ENCODE peak calls at places on chromosomes 11 and 22, in ten cellular contexts. Y is left ventricle myocardium inferior; A is HCT116; E is IMR-90; B is heart left ventricle; P is fibroblast of lung; N is cardiac muscle cell; R is right atrium auricular region; F is naive thymus-derived CD4-positive, alpha-beta T cell; H is CD8-positive, alpha-beta T cell. I is an unnamed sample.

GRCh38 chr11:104870910-104871309 is 27.4 kb downstream of the CASP12 start:
- DNase-seq in Y (no peak), A (no peak), E (peak; percentile 62), B (no peak), P (peak; percentile 83), N (no peak), R (no peak), F (no peak), H (no peak), I (no peak)

GRCh38 chr11:13761712-13762111 is 93.2 kb downstream of the FAR1 start:
- DNase-seq in Y (no peak), A (no peak), E (peak; percentile 44), B (no peak), P (peak; percentile 55), N (no peak), R (no peak), F (no peak), H (no peak), I (no peak)

GRCh38 chr11:125428486-125429173 is 67.4 kb downstream of the FEZ1 start:
- DNase-seq in Y (no peak), A (no peak), E (no peak), B (no peak), P (no peak), N (no peak), R (no peak), F (no peak), H (no peak), I (no peak)

GRCh38 chr11:1074244-1075221 is at the start of gene MUC2:
- DNase-seq in Y (peak; percentile 12), A (no peak), E (no peak), B (no peak), P (no peak), N (no peak), R (no peak), F (no peak), H (no peak), I (peak; percentile 27)

GRCh38 chr11:68444566-68444965 is 16.0 kb upstream of the PPP6R3 start:
- DNase-seq in Y (no peak), A (no peak), E (no peak), B (no peak), P (no peak), N (no peak), R (no peak), F (no peak), H (no peak), I (no peak)

GRCh38 chr22:49575703-49576081 is 252.0 kb downstream of the BRD1 start:
- DNase-seq in Y (no peak), A (no peak), E (no peak), B (no peak), P (no peak), N (no peak), R (no peak), F (no peak), H (no peak), I (no peak)

GRCh38 chr11:111465400-111465799 is 46.8 kb downstream of the BTG4 start:
- DNase-seq in Y (no peak), A (no peak), E (peak; percentile 84), B (no peak), P (peak; percentile 60), N (no peak), R (no peak), F (no peak), H (no peak), I (no peak)

GRCh38 chr11:76615950-76616349 is 54.6 kb downstream of the LRRC32 start:
- DNase-seq in Y (peak; percentile 74), A (no peak), E (peak; percentile 38), B (peak; percentile 79), P (peak; percentile 62), N (no peak), R (peak; percentile 89), F (no peak), H (no peak), I (no peak)

GRCh38 chr22:44815099-44816070 is 63.0 kb downstream of the ARHGAP8 start:
- DNase-seq in Y (peak; percentile 9), A (no peak), E (no peak), B (no peak), P (peak; percentile 9), N (no peak), R (no peak), F (no peak), H (no peak), I (peak; percentile 67)

GRCh38 chr11:64123102-64123434 is 42.8 kb downstream of the MACROD1 start:
- DNase-seq in Y (peak; percentile 69), A (no peak), E (no peak), B (peak; percentile 59), P (peak; percentile 6), N (no peak), R (no peak), F (no peak), H (no peak), I (peak; percentile 78)

GRCh38 chr22:40209945-40210485 is 32.3 kb downstream of the TNRC6B start:
- DNase-seq in Y (no peak), A (no peak), E (no peak), B (no peak), P (no peak), N (no peak), R (no peak), F (no peak), H (no peak), I (no peak)

GRCh38 chr11:120055646-120056045 is 82.3 kb downstream of the TRIM29 start:
- DNase-seq in Y (no peak), A (no peak), E (no peak), B (no peak), P (peak; percentile 80), N (peak; percentile 17), R (no peak), F (no peak), H (no peak), I (no peak)

DNA sequence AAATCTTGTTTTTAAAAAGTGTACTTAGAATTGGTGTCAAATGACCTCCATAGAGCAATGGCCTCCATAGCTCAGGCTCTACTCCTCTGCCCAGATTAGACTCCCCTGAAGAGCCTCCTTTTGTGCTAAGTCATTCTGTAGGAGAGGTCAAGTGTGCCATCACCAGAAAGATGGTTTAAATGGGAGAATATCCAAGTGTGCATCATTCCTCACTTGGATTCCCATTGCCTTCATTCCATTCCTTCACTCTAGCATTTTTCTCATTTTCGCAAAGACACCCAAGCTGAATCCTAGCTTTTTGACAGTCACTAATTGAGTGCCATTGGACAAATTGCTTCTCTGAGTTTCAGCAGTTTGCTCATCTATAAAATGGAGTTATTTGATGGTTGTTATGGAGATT is 16.9 kb downstream of the CLMP start:
- DNase-seq in Y (no peak), A (no peak), E (no peak), B (no peak), P (no peak), N (no peak), R (no peak), F (no peak), H (no peak), I (no peak)
- H3K27ac ChIP-seq in Y (no peak overlapping the region), A (no peak overlapping the region), E (peak overlapping the region; percentile 32), B (no peak overlapping the region), P (no peak overlapping the region), N (no peak overlapping the region), R (no peak overlapping the region), F (no peak overlapping the region), H (no peak overlapping the region), I (no peak overlapping the region)

DNA sequence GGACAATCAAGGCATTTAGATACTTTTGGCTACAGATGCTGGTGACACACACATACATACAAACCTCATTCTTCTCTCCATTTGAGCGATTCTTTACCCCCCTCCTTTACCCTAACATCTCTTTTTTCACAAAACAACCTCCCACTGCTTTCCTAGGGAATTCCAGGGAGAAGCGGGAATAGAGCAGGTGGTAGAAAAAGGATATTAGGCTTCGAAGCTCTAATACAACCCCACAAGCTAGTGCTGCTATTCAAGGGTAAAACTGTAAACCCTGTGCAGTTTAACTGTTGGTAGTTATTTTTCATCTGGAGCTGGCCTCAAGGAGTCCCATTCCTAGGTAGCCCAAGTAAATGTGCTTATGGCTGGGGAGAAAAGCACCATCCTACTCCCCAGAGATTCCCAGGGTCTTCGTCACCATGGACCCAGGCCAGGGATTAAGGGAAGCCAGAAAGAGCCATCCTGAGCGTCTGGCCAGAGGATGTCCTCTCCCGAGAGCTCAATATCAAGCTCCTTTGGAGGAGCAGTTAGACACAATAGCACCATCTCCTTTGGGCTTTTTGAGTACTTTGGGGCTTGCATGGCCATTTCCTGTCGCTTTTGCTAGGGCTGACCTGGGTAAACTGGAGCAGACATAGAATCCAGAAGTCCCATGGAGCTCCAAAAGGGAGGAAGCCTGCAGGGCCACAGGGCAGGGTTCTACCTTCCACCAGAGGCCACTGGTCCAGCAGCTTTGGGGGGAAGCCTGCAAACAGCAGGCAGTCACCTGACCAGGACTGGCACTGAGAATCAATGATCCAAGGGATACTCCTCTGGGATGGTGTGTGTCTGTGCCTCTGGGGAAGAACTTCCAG is 3.1 kb downstream of the MAML2 start:
- DNase-seq in Y (no peak), A (no peak), E (peak; percentile 59), B (no peak), P (peak; percentile 72), N (no peak), R (no peak), F (no peak), H (no peak), I (no peak)
- H3K4me3 ChIP-seq in Y (peak overlapping the region; percentile 76), A (no peak overlapping the region), E (peak overlapping the region; percentile 92), B (peak overlapping the region; percentile 4), P (peak overlapping the region; percentile 67), N (no peak overlapping the region), R (peak overlapping the region; percentile 69), F (peak overlapping the region; percentile 95), H (peak overlapping the region; percentile 98), I (peak overlapping the region; percentile 9)

DNA sequence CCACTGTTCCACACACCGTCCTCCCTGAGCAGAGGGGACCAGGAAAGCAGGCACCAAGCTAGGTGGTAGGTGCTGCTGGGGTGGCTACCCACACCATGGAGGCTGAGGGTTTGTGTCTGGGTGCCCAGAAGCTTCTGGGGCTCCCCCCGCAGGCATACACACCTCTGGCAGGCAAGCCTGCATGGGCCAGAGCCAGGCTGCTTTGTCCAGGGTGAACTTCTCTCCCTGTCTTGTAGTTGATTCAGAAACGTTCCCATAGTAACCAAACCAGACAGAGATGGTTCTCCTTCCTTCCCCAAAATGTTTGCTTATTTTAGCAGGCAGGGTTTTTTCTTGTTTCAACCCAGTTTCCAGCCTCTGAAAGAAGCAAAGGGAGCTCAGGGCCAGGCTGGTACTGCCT is 40.9 kb upstream of the SUSD2 start:
- DNase-seq in Y (no peak), A (no peak), E (peak; percentile 40), B (no peak), P (no peak), N (no peak), R (no peak), F (no peak), H (no peak), I (no peak)
- H3K4me1 ChIP-seq in Y (peaks cover 85% of the 10 kb centered on the region), A (peaks cover 2% of the 10 kb centered on the region), E (peaks cover 34% of the 10 kb centered on the region), B (peaks cover 17% of the 10 kb centered on the region), P (peaks cover 25% of the 10 kb centered on the region), N (peaks cover 17% of the 10 kb centered on the region), R (peaks cover 79% of the 10 kb centered on the region), F (peaks cover 26% of the 10 kb centered on the region), H (peaks cover 83% of the 10 kb centered on the region), I (peaks cover 47% of the 10 kb centered on the region)

DNA sequence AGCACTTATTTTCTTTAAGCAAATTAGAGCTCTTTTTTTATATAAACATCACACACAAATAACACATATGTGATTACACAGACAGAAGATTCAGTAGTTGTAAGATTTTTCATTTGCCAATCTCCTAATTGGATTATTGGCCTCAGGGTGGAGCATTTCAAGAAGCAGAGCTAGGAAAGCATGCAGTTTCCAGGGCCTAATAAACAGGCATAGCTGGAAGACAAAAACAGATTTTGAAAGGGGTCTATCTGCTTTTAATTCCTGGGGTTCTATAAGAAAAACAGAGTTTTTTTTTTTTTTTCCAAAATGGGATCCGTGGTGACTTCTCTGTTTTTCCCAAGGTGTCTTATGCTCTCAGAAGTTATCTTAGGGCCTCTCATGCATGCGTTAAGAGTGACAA is 7.6 kb upstream of the FOLR3 start:
- DNase-seq in Y (no peak), A (no peak), E (no peak), B (no peak), P (no peak), N (no peak), R (no peak), F (no peak), H (no peak), I (no peak)
- H3K27ac ChIP-seq in Y (no peak overlapping the region), A (no peak overlapping the region), E (no peak overlapping the region), B (no peak overlapping the region), P (no peak overlapping the region), N (no peak overlapping the region), R (no peak overlapping the region), F (no peak overlapping the region), H (no peak overlapping the region), I (no peak overlapping the region)